ENCODE peak calls at places on chromosomes 16 and 17, in ten cellular contexts. N is A549, P is tibial nerve, W is stomach, K is spleen, A is HepG2, T is suprapubic skin, E is ovary, M is body of pancreas, C is Peyer's patch. Q is an unnamed sample.

GRCh38 chr17:72121164-72122001 is 563 bp downstream of the SOX9 start:
- DNase-seq in N (peak; percentile 60), A (no peak), M (peak; percentile 65), P (no peak), E (no peak), C (peak; percentile 51), K (no peak), T (no peak), W (peak; percentile 50), Q (peak; percentile 42)

GRCh38 chr16:59356709-59357108 is 622.6 kb upstream of the GOT2 start:
- DNase-seq in P (no peak), N (no peak), W (no peak), C (no peak), E (no peak), A (no peak), K (no peak), M (no peak), T (no peak), Q (no peak)

GRCh38 chr16:88461291-88462269 is 8.5 kb downstream of the ZFPM1 start:
- DNase-seq in P (no peak), T (no peak), W (peak; percentile 61), A (no peak), C (no peak), K (no peak), N (no peak), M (peak; percentile 70), E (no peak), Q (no peak)

GRCh38 chr17:8881606-8882005 is 14.1 kb upstream of the PIK3R6 start:
- DNase-seq in N (no peak), A (no peak), K (peak; percentile 45), E (no peak), M (no peak), T (peak; percentile 29), C (no peak), W (no peak), P (no peak), Q (no peak)

GRCh38 chr16:70737377-70738082 is 51.7 kb upstream of the MTSS2 start:
- DNase-seq in A (no peak), E (peak; percentile 54), P (peak; percentile 64), K (peak; percentile 88), M (peak; percentile 64), W (peak; percentile 55), C (peak; percentile 77), T (peak; percentile 89), N (no peak), Q (peak; percentile 77)

GRCh38 chr17:14325618-14326167 is 24.8 kb downstream of the HS3ST3B1 start:
- DNase-seq in K (no peak), A (peak; percentile 74), E (no peak), W (no peak), P (no peak), M (no peak), C (no peak), N (no peak), T (no peak), Q (no peak)

GRCh38 chr16:75260856-75261589 is 9.6 kb upstream of the BCAR1 start:
- DNase-seq in E (no peak), M (no peak), C (no peak), A (no peak), W (no peak), N (no peak), T (no peak), K (no peak), P (no peak), Q (no peak)

GRCh38 chr17:34305606-34306005 is 13.6 kb upstream of the CCL8 start:
- DNase-seq in E (no peak), C (no peak), M (no peak), P (no peak), T (no peak), K (no peak), A (no peak), W (no peak), N (no peak), Q (no peak)

GRCh38 chr17:17781591-17782424 is 55.0 kb downstream of the SREBF1 start:
- DNase-seq in P (peak; percentile 42), W (peak; percentile 84), M (peak; percentile 81), A (no peak), C (peak; percentile 59), K (no peak), E (peak; percentile 87), N (peak; percentile 43), T (no peak), Q (peak; percentile 65)

GRCh38 chr17:74369221-74369620 is 1.9 kb downstream of the GPR142 start:
- DNase-seq in C (peak; percentile 76), M (peak; percentile 52), N (no peak), K (peak; percentile 87), P (peak; percentile 48), T (no peak), E (no peak), A (no peak), W (peak; percentile 44), Q (peak; percentile 51)

GRCh38 chr17:74373838-74374606 is 6.7 kb downstream of the GPR142 start:
- DNase-seq in C (peak; percentile 82), K (no peak), W (peak; percentile 42), M (peak; percentile 67), T (no peak), A (peak; percentile 95), N (no peak), E (no peak), P (no peak), Q (peak; percentile 70)

GRCh38 chr17:74372426-74372825 is 5.1 kb downstream of the GPR142 start:
- DNase-seq in P (no peak), K (no peak), C (no peak), M (no peak), A (no peak), N (no peak), E (no peak), W (no peak), T (no peak), Q (no peak)

GRCh38 chr17:74369665-74370490 is 2.6 kb downstream of the GPR142 start:
- DNase-seq in P (no peak), T (no peak), E (no peak), C (no peak), A (no peak), N (no peak), K (no peak), M (no peak), W (no peak), Q (no peak)

GRCh38 chr17:74371653-74372147 is 4.4 kb downstream of the GPR142 start:
- DNase-seq in P (no peak), T (no peak), C (no peak), K (no peak), W (no peak), A (no peak), N (no peak), E (no peak), M (no peak), Q (no peak)
- H3K27ac ChIP-seq in P (no peak overlapping the region), T (no peak overlapping the region), C (no peak overlapping the region), K (no peak overlapping the region), W (no peak overlapping the region), A (no peak overlapping the region), N (no peak overlapping the region), E (no peak overlapping the region), M (no peak overlapping the region), Q (no peak overlapping the region)

DNA sequence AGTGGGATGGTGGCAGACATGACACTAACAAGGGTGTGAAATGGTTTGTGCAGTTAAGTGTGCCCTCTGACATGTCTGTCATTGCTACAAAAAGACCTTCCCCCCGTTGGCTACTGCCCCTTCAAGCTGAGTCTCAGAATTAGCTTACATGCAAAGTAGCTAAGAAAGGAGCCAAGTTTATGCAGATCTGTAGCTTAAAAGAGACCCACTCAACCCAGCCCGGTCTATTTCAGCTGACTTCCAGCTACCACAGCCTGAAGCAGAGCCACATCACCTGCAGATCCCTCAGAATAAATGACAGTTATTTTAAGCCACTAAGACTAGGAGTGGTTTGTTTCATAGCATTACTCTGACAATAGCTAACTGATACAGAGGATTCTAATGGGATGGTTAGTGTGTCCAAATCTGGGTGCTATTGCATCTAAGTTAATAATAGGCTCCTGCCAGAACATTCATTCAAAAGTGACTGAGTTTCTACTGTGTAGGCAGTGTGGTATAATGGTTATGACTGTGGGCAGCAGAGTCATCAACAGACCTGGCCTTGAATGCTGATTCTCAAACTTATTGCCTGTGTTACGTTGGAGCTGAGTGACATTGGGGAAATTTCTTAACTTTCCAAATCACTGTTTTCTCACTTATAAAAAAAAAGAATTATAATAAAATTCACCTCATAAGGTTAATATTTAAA is 11.7 kb downstream of the C17orf67 start:
- DNase-seq in T (no peak), W (no peak), K (no peak), M (no peak), N (no peak), C (no peak), P (no peak), A (no peak), E (no peak), Q (no peak)
- H3K4me1 ChIP-seq in T (peaks cover 7% of the 10 kb centered on the region), W (peaks cover 10% of the 10 kb centered on the region), K (peaks cover 6% of the 10 kb centered on the region), M (peaks cover 44% of the 10 kb centered on the region), N (peaks cover 14% of the 10 kb centered on the region), C (no peaks in the 10 kb centered on the region), P (no peaks in the 10 kb centered on the region), A (peaks cover 27% of the 10 kb centered on the region), E (no peaks in the 10 kb centered on the region), Q (peaks cover 8% of the 10 kb centered on the region)

DNA sequence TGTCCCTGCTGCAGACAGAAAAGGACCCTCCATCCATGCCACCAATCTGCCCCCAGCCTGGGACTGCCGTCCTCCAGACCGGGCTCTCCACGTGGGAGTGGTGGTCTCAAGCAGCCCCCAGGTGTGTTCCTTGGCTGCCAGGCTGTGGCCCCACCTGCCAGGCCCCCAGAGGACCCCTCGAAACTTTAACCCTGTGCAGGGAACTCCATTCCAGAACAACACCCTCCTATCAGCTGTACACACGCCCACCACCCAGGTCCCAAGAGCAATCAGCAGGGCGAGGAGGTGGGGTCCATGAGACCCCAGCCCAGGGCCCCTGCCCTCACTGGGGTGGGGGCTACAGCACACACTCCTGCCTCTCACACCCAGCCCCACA is 1.4 kb downstream of the PYCR1 start:
- DNase-seq in M (no peak), K (no peak), E (no peak), W (no peak), T (no peak), N (no peak), A (no peak), C (no peak), P (no peak), Q (no peak)
- TF ChIP-seq POLR2A in M (no peak), K (no peak), E (no peak), W (no peak), T (no peak), N (no peak), A (no peak), C (no peak), P (no peak), Q (no peak)

GRCh38 chr16:85697441-85697840 is 8.7 kb upstream of the GINS2 start:
- DNase-seq in T (no peak), A (no peak), P (no peak), E (no peak), K (no peak), M (peak; percentile 46), N (no peak), C (no peak), W (no peak), Q (no peak)

GRCh38 chr16:85699224-85699558 is 10.4 kb upstream of the GINS2 start:
- DNase-seq in P (no peak), M (no peak), N (no peak), T (no peak), A (no peak), K (no peak), E (no peak), C (no peak), W (no peak), Q (no peak)

GRCh38 chr16:85695196-85696128 is 6.7 kb upstream of the GINS2 start:
- DNase-seq in T (no peak), K (no peak), W (no peak), E (no peak), M (no peak), C (no peak), N (no peak), P (no peak), A (no peak), Q (no peak)

GRCh38 chr16:85698459-85699223 is 9.9 kb upstream of the GINS2 start:
- DNase-seq in T (no peak), W (no peak), E (no peak), C (no peak), N (no peak), M (no peak), P (no peak), K (no peak), A (no peak), Q (no peak)

GRCh38 chr16:85696761-85697160 is 8.0 kb upstream of the GINS2 start:
- DNase-seq in E (no peak), A (no peak), T (no peak), K (no peak), N (no peak), M (no peak), C (no peak), W (no peak), P (no peak), Q (no peak)
- H3K27ac ChIP-seq in E (no peak overlapping the region), A (no peak overlapping the region), T (no peak overlapping the region), K (no peak overlapping the region), N (no peak overlapping the region), M (no peak overlapping the region), C (no peak overlapping the region), W (no peak overlapping the region), P (no peak overlapping the region), Q (no peak overlapping the region)